ENCODE peak calls at places on chromosomes 4 and X, in four cellular contexts. F is H1, O is K562, H is SK-N-SH. I is an unnamed sample.

GRCh38 chrX:109347618-109348017 is 134.3 kb downstream of the GUCY2F start:
- DNase-seq in F (no peak), O (no peak), H (no peak), I (no peak)

GRCh38 chrX:71846429-71846828 is 64.2 kb upstream of the NHSL2 start:
- DNase-seq in F (no peak), O (no peak), H (no peak), I (no peak)

GRCh38 chrX:131617182-131617581 is 73.3 kb downstream of the OR13H1 start:
- DNase-seq in F (no peak), O (no peak), H (no peak), I (no peak)

GRCh38 chrX:129792586-129793291 is 13.0 kb downstream of the SASH3 start:
- DNase-seq in F (no peak), O (no peak), H (no peak), I (no peak)

GRCh38 chrX:8084023-8084422 is 87.0 kb downstream of the VCX2 start:
- DNase-seq in F (no peak), O (no peak), H (peak), I (no peak)

GRCh38 chr4:1409806-1410425 is 3.7 kb upstream of the NKX1-1 start:
- DNase-seq in F (no peak), O (no peak), H (peak), I (no peak)

GRCh38 chr4:37951465-37952352 is 8.5 kb upstream of the PTTG2 start:
- DNase-seq in F (no peak), O (no peak), H (no peak), I (no peak)

GRCh38 chrX:119272882-119273806 is 37.1 kb downstream of the PGRMC1 start:
- DNase-seq in F (peak), O (peak), H (peak), I (peak)

GRCh38 chr4:121697626-121698025 is 846 bp upstream of the ANXA5 start:
- DNase-seq in F (no peak), O (no peak), H (no peak), I (no peak)

GRCh38 chr4:137307806-137308205 is 224.5 kb downstream of the PCDH18 start:
- DNase-seq in F (no peak), O (no peak), H (no peak), I (no peak)

GRCh38 chrX:49970699-49971098 is 48.3 kb downstream of the CLCN5 start:
- DNase-seq in F (no peak), O (no peak), H (no peak), I (no peak)

GRCh38 chr4:87947381-87948160 is 27.9 kb upstream of the SPP1 start:
- DNase-seq in F (no peak), O (no peak), H (no peak), I (no peak)

GRCh38 chr4:90503677-90504076 is 376.5 kb downstream of the CCSER1 start:
- DNase-seq in F (no peak), O (no peak), H (no peak), I (no peak)

GRCh38 chr4:31467781-31468180 is 747.6 kb downstream of the PCDH7 start:
- DNase-seq in F (no peak), O (no peak), H (no peak), I (no peak)

GRCh38 chrX:102018208-102018607 is 86.4 kb upstream of the ZMAT1 start:
- DNase-seq in F (no peak), O (no peak), H (no peak), I (no peak)

GRCh38 chr4:140686799-140687198 is 69.4 kb downstream of the TBC1D9 start:
- DNase-seq in F (no peak), O (no peak), H (no peak), I (no peak)

GRCh38 chr4:102500371-102501175 is 586 bp upstream of the NFKB1 start:
- DNase-seq in F (no peak), O (no peak), H (peak), I (peak)

GRCh38 chr4:82084747-82085146 is 289.0 kb downstream of the HNRNPD start:
- DNase-seq in F (no peak), O (no peak), H (no peak), I (no peak)

GRCh38 chr4:159227378-159227777 is 124.5 kb downstream of the RAPGEF2 start:
- DNase-seq in F (no peak), O (no peak), H (no peak), I (no peak)

GRCh38 chr4:23978031-23978430 is 88.2 kb upstream of the PPARGC1A start:
- DNase-seq in F (no peak), O (no peak), H (no peak), I (no peak)

GRCh38 chr4:160510925-160511324 is 1408.0 kb downstream of the RAPGEF2 start:
- DNase-seq in F (no peak), O (no peak), H (no peak), I (no peak)

GRCh38 chr4:1798530-1799363 is 5.7 kb downstream of the FGFR3 start:
- DNase-seq in F (no peak), O (no peak), H (no peak), I (no peak)

GRCh38 chr4:6271701-6272465 is 2.2 kb downstream of the WFS1 start:
- DNase-seq in F (no peak), O (no peak), H (no peak), I (no peak)

GRCh38 chr4:23374280-23374679 is 515.6 kb downstream of the PPARGC1A start:
- DNase-seq in F (no peak), O (no peak), H (no peak), I (no peak)

GRCh38 chr4:147355849-147356248 is 125.0 kb upstream of the EDNRA start:
- DNase-seq in F (no peak), O (no peak), H (no peak), I (no peak)

GRCh38 chrX:124028177-124028576 is 66.7 kb downstream of the STAG2 start:
- DNase-seq in F (no peak), O (no peak), H (no peak), I (no peak)

GRCh38 chr4:5532100-5532499 is 176.3 kb downstream of the EVC2 start:
- DNase-seq in F (no peak), O (no peak), H (no peak), I (no peak)

GRCh38 chr4:2417196-2417764 is 1.2 kb downstream of the ZFYVE28 start:
- DNase-seq in F (no peak), O (peak), H (peak), I (no peak)

GRCh38 chr4:25937801-25938200 is 23.8 kb downstream of the SMIM20 start:
- DNase-seq in F (no peak), O (no peak), H (no peak), I (no peak)

GRCh38 chrX:143934542-143934941 is 50.7 kb downstream of the UBE2NL start:
- DNase-seq in F (no peak), O (no peak), H (no peak), I (no peak)

GRCh38 chrX:53048169-53049126 is at the start of gene GPR173:
- DNase-seq in F (no peak), O (no peak), H (peak), I (peak)

GRCh38 chr4:151676301-151676700 is 84.5 kb downstream of the GATB start:
- DNase-seq in F (no peak), O (no peak), H (no peak), I (no peak)

GRCh38 chrX:104488811-104489210 is 77.2 kb upstream of the IL1RAPL2 start:
- DNase-seq in F (no peak), O (no peak), H (no peak), I (no peak)

GRCh38 chrX:100615015-100615414 is 21.6 kb downstream of the TSPAN6 start:
- DNase-seq in F (no peak), O (peak), H (peak), I (no peak)

GRCh38 chr4:16858275-16858752 is 40.1 kb downstream of the LDB2 start:
- DNase-seq in F (peak), O (no peak), H (no peak), I (no peak)
- TF ChIP-seq TEAD4 in F (no peak), O (no peak), H (peak), I (no peak)

GRCh38 chr4:107736924-107737448 is 17.0 kb upstream of the PAPSS1 start:
- DNase-seq in F (no peak), O (peak), H (peak), I (peak)
- TF ChIP-seq TEAD4 in F (no peak), O (no peak), H (no peak), I (no peak)

DNA sequence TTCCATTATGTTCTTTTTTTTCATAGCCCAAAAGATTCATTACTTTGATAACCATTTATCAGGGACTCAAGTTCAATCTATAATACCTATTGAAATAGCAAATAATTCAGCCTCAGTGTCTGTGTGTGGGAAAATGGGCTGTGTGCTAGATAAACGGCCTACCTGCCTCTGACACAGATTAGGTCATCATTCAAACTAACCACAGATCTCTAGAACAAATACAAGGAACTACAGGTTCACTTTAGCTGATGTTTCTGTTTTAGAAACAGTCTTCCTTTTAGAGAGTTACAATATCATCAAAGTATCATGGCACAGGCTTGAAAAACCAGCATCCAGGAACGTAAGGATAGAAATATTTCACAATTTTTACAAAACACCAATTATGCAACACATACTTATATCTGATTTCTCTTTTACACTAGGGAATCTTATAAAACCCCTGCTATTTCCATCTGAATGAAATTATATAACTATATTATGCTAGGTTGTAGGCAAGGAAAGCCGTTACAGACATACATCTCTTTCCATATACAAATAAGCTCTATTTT is 56.6 kb upstream of the MAB21L2 start:
- DNase-seq in F (no peak), O (no peak), H (no peak), I (no peak)
- TF ChIP-seq TEAD4 in F (no peak), O (no peak), H (no peak), I (no peak)

GRCh38 chr4:46123872-46124755 is at the start of gene GABRG1:
- DNase-seq in F (peak), O (no peak), H (no peak), I (peak)

DNA sequence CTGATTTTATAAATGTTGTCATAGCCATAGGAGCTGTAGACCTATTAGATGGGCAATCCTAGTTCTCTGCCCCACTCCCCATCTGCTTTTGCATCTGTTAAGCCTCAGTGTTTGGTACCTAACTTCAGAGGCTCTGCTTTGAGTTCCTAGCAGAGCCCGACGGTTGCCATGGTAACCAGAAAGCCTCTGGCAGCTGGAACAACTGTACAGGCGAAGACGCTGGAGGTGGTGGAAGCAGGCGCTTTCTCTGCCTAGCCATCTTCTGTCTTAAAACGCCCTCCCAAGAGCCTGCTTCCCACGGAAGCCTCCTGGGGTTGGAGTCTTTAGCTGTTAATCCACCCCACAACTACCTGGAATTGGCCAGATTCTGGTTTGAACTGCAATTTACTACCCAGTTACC is 919 bp upstream of the GABRG1 start:
- DNase-seq in F (no peak), O (no peak), H (peak), I (peak)
- TF ChIP-seq TEAD4 in F (no peak), O (no peak), H (no peak), I (no peak)

DNA sequence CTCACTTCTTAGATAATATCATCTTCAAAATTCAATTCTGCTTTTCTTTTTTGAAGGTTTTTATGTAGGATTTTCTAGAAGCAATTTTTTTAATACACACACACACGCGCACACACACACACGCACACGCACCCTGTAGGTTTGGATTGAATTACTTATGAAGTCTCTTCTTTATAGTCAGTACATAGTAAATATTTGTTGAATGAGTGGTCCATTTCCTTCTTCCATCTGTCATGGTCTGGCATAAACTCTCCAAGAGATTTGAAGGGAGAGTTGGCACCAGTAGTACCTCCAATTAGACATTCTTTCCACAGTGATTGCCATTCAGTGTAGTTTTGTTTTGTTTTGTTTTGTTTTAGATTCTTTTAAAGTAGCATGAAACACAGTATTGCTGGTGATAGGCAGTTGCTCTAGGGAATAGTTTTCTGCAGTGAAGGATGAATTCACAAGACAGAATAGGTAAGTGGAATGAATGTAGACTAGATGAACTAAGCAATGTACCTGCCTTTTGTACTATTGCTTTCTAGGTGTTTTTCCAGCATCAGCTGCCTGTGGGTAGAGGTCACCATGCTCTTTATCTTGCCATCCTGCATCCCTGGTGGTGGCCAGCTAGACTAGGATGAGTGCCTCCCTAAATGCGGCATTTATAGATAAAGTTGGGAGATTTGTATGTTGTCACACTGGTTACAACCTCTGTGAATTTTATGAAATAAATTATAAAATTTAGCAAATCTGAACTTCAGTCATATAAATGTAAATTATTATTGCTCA is 20.5 kb downstream of the PDLIM5 start:
- DNase-seq in F (no peak), O (no peak), H (no peak), I (no peak)
- TF ChIP-seq TEAD4 in F (no peak), O (no peak), H (peak), I (no peak)

DNA sequence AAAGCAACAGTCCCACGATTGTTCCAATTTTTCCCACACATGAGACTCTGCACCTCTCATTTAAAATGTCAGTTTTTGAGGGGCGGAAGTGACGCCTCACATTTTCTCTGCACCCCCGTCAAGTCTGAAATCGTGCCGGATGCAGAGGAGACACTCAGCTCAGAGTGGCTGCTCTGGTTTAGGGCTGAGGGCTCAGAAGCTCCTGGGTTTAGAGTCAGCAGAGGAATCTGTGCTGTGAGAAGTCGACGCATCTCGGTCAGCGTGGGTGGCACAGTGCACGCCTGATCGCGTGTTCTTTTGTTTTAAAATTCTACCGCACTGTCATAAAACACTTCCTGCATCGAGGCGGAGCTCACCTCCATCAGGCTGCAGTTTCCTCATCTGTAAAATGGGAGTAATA is 116.7 kb upstream of the ADRA2C start:
- DNase-seq in F (no peak), O (no peak), H (no peak), I (no peak)
- TF ChIP-seq TEAD4 in F (no peak), O (no peak), H (no peak), I (no peak)

GRCh38 chrX:134537179-134537945 is 77.4 kb downstream of the HPRT1 start:
- DNase-seq in F (no peak), O (peak), H (no peak), I (no peak)
- TF ChIP-seq TEAD4 in F (no peak), O (no peak), H (peak), I (no peak)

DNA sequence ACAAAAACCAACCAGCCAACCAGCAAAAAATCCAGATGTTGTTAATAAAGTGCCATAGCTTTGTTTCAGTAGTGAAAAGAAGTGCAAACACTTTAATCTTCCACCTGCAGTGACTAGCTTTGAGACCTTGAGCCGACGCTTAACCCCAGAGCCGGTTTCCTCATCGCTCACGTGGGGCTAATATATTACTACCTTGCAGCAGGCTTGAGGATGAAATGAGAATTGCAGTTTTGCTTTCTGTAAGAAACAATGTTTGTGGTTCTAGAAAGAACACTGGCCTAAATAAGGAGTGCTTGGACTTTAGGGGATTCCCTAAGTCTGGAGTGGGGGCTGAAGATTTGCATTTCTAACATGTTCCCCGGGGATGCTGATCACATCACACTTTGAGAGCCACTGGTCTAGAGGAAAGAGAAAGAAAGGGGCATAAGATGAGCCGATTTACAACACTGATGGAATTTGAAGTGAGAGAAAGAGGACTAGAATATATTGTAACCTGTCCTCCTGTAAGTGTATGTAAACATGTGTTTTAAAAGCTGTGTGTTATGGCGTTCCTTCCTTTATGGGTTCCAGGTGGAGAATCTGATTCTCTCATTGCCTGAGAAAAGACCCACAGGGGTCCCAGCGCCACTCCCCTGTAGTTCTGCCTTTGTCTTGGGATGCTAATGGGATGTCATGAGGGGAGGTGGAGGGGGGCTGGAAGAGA is 1.4 kb downstream of the FGF2 start:
- DNase-seq in F (peak), O (peak), H (peak), I (peak)
- TF ChIP-seq TEAD4 in F (peak), O (no peak), H (no peak), I (no peak)

GRCh38 chrX:13821740-13822139 is 4.8 kb upstream of the GPM6B start:
- DNase-seq in F (no peak), O (no peak), H (no peak), I (no peak)

GRCh38 chrX:13815664-13816063 is 1.2 kb downstream of the GPM6B start:
- DNase-seq in F (no peak), O (no peak), H (no peak), I (no peak)

DNA sequence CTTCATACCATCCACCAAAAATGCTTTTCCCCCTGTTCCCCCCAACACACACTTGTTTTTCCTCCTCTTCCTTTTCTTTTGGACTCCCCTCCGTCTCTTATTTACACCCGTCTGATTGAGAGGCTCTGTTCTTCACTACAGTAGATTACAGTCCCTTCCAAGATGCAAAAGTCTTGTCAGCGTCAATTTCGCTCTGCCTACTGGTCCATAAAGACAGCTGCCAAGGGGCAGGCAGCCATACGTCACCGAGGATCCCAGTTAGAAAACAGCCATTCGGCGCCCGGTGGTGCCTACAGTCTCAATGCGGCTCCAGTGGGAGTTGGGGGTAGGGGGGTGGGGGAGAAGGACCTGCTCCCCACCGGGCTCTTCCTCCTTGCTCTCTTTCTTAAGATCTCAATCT is at the start of gene GPM6B:
- DNase-seq in F (no peak), O (no peak), H (no peak), I (no peak)
- TF ChIP-seq TEAD4 in F (no peak), O (no peak), H (no peak), I (no peak)

DNA sequence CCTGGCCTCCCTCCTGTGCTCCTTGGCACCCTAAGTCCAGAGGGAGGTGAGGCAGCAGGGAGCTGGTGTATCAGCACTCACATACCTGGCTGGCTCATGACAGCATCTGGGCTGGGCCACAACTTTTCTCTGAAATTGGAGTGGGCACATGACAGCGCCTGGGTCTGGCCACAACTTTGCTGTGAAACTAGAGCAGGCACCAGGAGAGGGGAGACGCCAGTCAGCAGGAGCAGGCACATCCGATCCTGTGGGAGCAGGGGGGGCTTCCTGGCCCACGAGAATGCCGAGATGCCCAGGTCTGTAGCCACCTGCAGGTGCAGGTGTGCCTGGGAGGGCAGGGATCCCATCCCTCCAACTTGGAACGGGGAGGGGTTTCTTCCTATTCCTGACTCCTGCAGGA is 69.7 kb upstream of the PPP3CA start:
- DNase-seq in F (no peak), O (no peak), H (no peak), I (peak)
- TF ChIP-seq TEAD4 in F (no peak), O (no peak), H (no peak), I (no peak)